ENCODE peak calls at places on chromosomes 11 and 22, in seven cellular contexts. One of them, this sample, is unnamed.

GRCh38 chr22:50296658-50297490 is 10.6 kb downstream of the PLXNB2 start:
- DNase-seq in IMR-90: no peak
- DNase-seq in trophoblast cell: no peak
- DNase-seq in H1: no peak
- DNase-seq in neuronal stem cell: no peak
- DNase-seq in mesenchymal stem cell: no peak
- DNase-seq in H9: no peak
- DNase-seq in this sample: no peak

GRCh38 chr11:65445101-65445603 is 22.6 kb downstream of the NEAT1 start:
- DNase-seq in H9: no peak
- DNase-seq in IMR-90: peak; percentile 48
- DNase-seq in H1: no peak
- DNase-seq in neuronal stem cell: no peak
- DNase-seq in trophoblast cell: peak; percentile 56
- DNase-seq in mesenchymal stem cell: peak; percentile 85
- DNase-seq in this sample: no peak

GRCh38 chr22:33380789-33381530 is 322.8 kb upstream of the SYN3 start:
- DNase-seq in H9: no peak
- DNase-seq in mesenchymal stem cell: peak; percentile 94
- DNase-seq in neuronal stem cell: no peak
- DNase-seq in IMR-90: peak; percentile 95
- DNase-seq in trophoblast cell: peak; percentile 36
- DNase-seq in H1: no peak
- DNase-seq in this sample: peak; percentile 18

GRCh38 chr22:25282671-25283561 is 63.5 kb downstream of the CRYBB2 start:
- DNase-seq in IMR-90: no peak
- DNase-seq in H9: peak; percentile 78
- DNase-seq in H1: no peak
- DNase-seq in mesenchymal stem cell: no peak
- DNase-seq in neuronal stem cell: peak; percentile 18
- DNase-seq in trophoblast cell: no peak
- DNase-seq in this sample: peak; percentile 89

GRCh38 chr11:79794057-79794456 is 353.2 kb upstream of the TENM4 start:
- DNase-seq in H1: no peak
- DNase-seq in trophoblast cell: no peak
- DNase-seq in mesenchymal stem cell: no peak
- DNase-seq in H9: no peak
- DNase-seq in neuronal stem cell: no peak
- DNase-seq in IMR-90: no peak
- DNase-seq in this sample: peak; percentile 87

GRCh38 chr11:113773092-113773415 is 438 bp downstream of the ZW10 start:
- DNase-seq in neuronal stem cell: no peak
- DNase-seq in H1: no peak
- DNase-seq in mesenchymal stem cell: no peak
- DNase-seq in trophoblast cell: peak; percentile 38
- DNase-seq in H9: no peak
- DNase-seq in IMR-90: peak; percentile 25
- DNase-seq in this sample: peak; percentile 67

GRCh38 chr11:111479666-111480065 is 32.5 kb downstream of the BTG4 start:
- DNase-seq in IMR-90: no peak
- DNase-seq in neuronal stem cell: no peak
- DNase-seq in H1: no peak
- DNase-seq in H9: no peak
- DNase-seq in trophoblast cell: no peak
- DNase-seq in mesenchymal stem cell: no peak
- DNase-seq in this sample: no peak

GRCh38 chr11:18727499-18728236 is 1.7 kb upstream of the IGSF22 start:
- DNase-seq in IMR-90: peak; percentile 16
- DNase-seq in neuronal stem cell: peak; percentile 50
- DNase-seq in mesenchymal stem cell: peak; percentile 48
- DNase-seq in trophoblast cell: peak; percentile 62
- DNase-seq in H9: peak; percentile 80
- DNase-seq in H1: no peak
- DNase-seq in this sample: peak; percentile 83

GRCh38 chr11:113147249-113147648 is 167.1 kb upstream of the TTC12 start:
- DNase-seq in neuronal stem cell: peak; percentile 11
- DNase-seq in trophoblast cell: no peak
- DNase-seq in IMR-90: no peak
- DNase-seq in mesenchymal stem cell: no peak
- DNase-seq in H1: peak; percentile 5
- DNase-seq in H9: peak; percentile 46
- DNase-seq in this sample: peak; percentile 90

GRCh38 chr11:68806931-68807844 is 34.5 kb downstream of the CPT1A start:
- DNase-seq in mesenchymal stem cell: peak; percentile 69
- DNase-seq in IMR-90: peak; percentile 77
- DNase-seq in H9: no peak
- DNase-seq in trophoblast cell: peak; percentile 33
- DNase-seq in neuronal stem cell: no peak
- DNase-seq in H1: no peak
- DNase-seq in this sample: no peak

GRCh38 chr11:72709478-72710238 is 35.4 kb upstream of the PDE2A start:
- DNase-seq in mesenchymal stem cell: no peak
- DNase-seq in neuronal stem cell: no peak
- DNase-seq in H1: no peak
- DNase-seq in H9: no peak
- DNase-seq in IMR-90: no peak
- DNase-seq in trophoblast cell: no peak
- DNase-seq in this sample: no peak

GRCh38 chr22:19853879-19854777 is 546 bp downstream of the GNB1L start:
- DNase-seq in trophoblast cell: no peak
- DNase-seq in IMR-90: no peak
- DNase-seq in mesenchymal stem cell: no peak
- DNase-seq in H9: no peak
- DNase-seq in neuronal stem cell: no peak
- DNase-seq in H1: no peak
- DNase-seq in this sample: peak; percentile 34

GRCh38 chr11:22337571-22338464 is at the start of gene SLC17A6:
- DNase-seq in mesenchymal stem cell: peak; percentile 26
- DNase-seq in H9: peak; percentile 52
- DNase-seq in IMR-90: peak; percentile 8
- DNase-seq in neuronal stem cell: peak; percentile 83
- DNase-seq in H1: no peak
- DNase-seq in trophoblast cell: peak; percentile 53
- DNase-seq in this sample: peak; percentile 72

GRCh38 chr11:11568651-11569229 is 53.1 kb downstream of the GALNT18 start:
- DNase-seq in IMR-90: peak; percentile 2
- DNase-seq in mesenchymal stem cell: peak; percentile 6
- DNase-seq in trophoblast cell: no peak
- DNase-seq in H1: no peak
- DNase-seq in H9: no peak
- DNase-seq in neuronal stem cell: no peak
- DNase-seq in this sample: no peak

DNA sequence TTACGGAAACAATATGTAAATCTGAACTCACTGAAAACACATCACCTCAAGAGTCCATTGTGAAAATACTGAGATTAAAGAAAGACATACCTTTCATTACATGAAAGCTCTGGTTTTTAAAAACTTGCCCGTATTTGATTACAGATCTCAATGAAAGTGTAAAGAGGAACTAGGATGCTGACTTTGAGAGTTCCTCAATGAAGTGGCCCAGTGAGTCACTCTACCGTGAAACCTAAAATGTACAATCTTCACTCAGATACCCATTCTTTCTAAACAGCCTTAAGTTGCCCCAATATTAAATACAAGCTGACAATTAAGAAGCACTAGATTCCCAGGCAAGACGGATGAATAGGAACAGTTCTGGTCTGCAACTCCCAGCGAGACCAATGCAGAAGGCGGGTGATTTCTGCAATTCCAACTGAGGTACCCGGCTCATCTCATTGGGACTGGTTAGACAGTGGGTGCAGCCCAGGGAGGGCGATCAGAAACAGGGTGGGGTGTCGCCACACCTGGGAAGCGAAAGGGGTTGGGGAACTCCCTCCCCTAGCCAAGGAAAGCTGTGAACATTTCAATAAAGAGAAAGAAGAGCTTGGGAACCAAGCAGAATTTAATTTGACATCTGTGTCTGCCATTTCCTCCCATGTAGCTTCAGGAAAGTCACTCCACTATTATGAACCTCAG is 33.8 kb upstream of the OR9G4 start:
- DNase-seq in trophoblast cell: no peak
- DNase-seq in H9: no peak
- DNase-seq in IMR-90: no peak
- DNase-seq in H1: no peak
- DNase-seq in mesenchymal stem cell: no peak
- DNase-seq in neuronal stem cell: no peak
- DNase-seq in this sample: no peak
- H2BK5ac ChIP-seq in trophoblast cell: no peak overlapping the region
- H2BK5ac ChIP-seq in H9: no peak overlapping the region
- H2BK5ac ChIP-seq in IMR-90: no peak overlapping the region
- H2BK5ac ChIP-seq in H1: no peak overlapping the region
- H2BK5ac ChIP-seq in mesenchymal stem cell: no peak overlapping the region
- H2BK5ac ChIP-seq in neuronal stem cell: no peak overlapping the region
- H2BK5ac ChIP-seq in this sample: no peak overlapping the region

GRCh38 chr11:20060647-20061205 is 99.5 kb downstream of the DBX1 start:
- DNase-seq in mesenchymal stem cell: no peak
- DNase-seq in H1: no peak
- DNase-seq in H9: no peak
- DNase-seq in IMR-90: no peak
- DNase-seq in trophoblast cell: no peak
- DNase-seq in neuronal stem cell: no peak
- DNase-seq in this sample: no peak

GRCh38 chr11:20059587-20060021 is 100.7 kb downstream of the DBX1 start:
- DNase-seq in mesenchymal stem cell: no peak
- DNase-seq in H9: no peak
- DNase-seq in IMR-90: no peak
- DNase-seq in trophoblast cell: peak; percentile 86
- DNase-seq in H1: no peak
- DNase-seq in neuronal stem cell: no peak
- DNase-seq in this sample: no peak

GRCh38 chr11:20058749-20059458 is 101.4 kb downstream of the DBX1 start:
- DNase-seq in H9: no peak
- DNase-seq in mesenchymal stem cell: no peak
- DNase-seq in IMR-90: peak; percentile 31
- DNase-seq in trophoblast cell: peak; percentile 91
- DNase-seq in neuronal stem cell: no peak
- DNase-seq in H1: no peak
- DNase-seq in this sample: no peak

GRCh38 chr11:20060180-20060579 is 100.1 kb downstream of the DBX1 start:
- DNase-seq in mesenchymal stem cell: no peak
- DNase-seq in trophoblast cell: no peak
- DNase-seq in H9: no peak
- DNase-seq in neuronal stem cell: no peak
- DNase-seq in H1: no peak
- DNase-seq in IMR-90: no peak
- DNase-seq in this sample: no peak

DNA sequence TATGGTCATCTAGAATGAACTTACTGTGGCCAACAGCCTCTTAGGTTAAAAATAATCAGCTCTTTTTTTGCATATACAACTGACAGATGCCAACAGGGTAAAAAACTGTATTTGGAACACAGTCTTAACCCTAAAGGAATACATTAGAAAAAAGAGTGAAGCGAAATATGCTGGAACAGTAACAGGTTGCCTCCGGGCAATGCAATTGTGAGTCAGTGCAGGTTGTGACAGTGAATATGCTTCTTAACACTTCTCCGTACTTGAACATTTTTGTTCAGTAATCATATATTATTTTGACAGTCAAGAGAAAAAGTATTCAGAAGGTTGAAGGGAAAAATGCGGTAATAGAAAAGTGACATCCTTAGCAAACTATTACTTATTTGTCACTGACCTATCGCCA is 98.5 kb downstream of the DBX1 start:
- DNase-seq in H1: no peak
- DNase-seq in neuronal stem cell: no peak
- DNase-seq in mesenchymal stem cell: no peak
- DNase-seq in trophoblast cell: peak; percentile 76
- DNase-seq in IMR-90: no peak
- DNase-seq in H9: no peak
- DNase-seq in this sample: no peak
- H3K18ac ChIP-seq in H1: no peak overlapping the region
- H3K18ac ChIP-seq in neuronal stem cell: no peak overlapping the region
- H3K18ac ChIP-seq in mesenchymal stem cell: no peak overlapping the region
- H3K18ac ChIP-seq in trophoblast cell: no peak overlapping the region
- H3K18ac ChIP-seq in IMR-90: no peak overlapping the region
- H3K18ac ChIP-seq in H9: no peak overlapping the region
- H3K18ac ChIP-seq in this sample: no peak overlapping the region

GRCh38 chr11:43034341-43034740 is 277.5 kb upstream of the API5 start:
- DNase-seq in H1: no peak
- DNase-seq in trophoblast cell: no peak
- DNase-seq in neuronal stem cell: no peak
- DNase-seq in H9: no peak
- DNase-seq in IMR-90: no peak
- DNase-seq in mesenchymal stem cell: no peak
- DNase-seq in this sample: no peak

DNA sequence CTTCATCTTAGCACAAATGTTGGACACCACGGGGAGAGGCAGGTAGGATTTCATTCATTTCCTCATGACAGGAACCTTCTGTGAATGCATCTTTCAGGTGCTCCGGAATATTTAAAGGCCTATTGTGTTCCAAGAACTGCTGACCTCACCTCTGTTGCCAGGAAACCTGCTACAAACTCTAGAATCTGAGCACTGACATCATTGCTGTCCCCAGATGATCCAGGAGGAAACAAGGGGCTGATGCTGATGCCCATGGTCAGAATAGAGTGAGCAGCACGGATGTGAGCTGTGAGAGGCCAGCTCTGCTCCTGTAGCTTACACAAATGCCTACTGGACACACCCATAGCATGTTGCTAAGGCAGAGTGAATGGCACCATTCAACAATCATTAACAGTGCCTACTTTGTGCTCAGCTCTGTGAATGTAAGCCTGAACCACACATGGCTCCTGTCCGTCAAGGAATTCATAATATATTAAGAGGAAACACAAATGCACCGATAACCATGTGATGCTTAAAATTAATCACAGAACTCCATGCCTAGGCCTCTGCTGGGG is 276.7 kb upstream of the API5 start:
- DNase-seq in H9: no peak
- DNase-seq in trophoblast cell: no peak
- DNase-seq in neuronal stem cell: no peak
- DNase-seq in H1: no peak
- DNase-seq in IMR-90: no peak
- DNase-seq in mesenchymal stem cell: no peak
- DNase-seq in this sample: peak; percentile 65
- H2BK5ac ChIP-seq in H9: no peak overlapping the region
- H2BK5ac ChIP-seq in trophoblast cell: no peak overlapping the region
- H2BK5ac ChIP-seq in neuronal stem cell: no peak overlapping the region
- H2BK5ac ChIP-seq in H1: no peak overlapping the region
- H2BK5ac ChIP-seq in IMR-90: no peak overlapping the region
- H2BK5ac ChIP-seq in mesenchymal stem cell: no peak overlapping the region
- H2BK5ac ChIP-seq in this sample: no peak overlapping the region

GRCh38 chr22:28222066-28222465 is 303.0 kb upstream of the PITPNB start:
- DNase-seq in trophoblast cell: no peak
- DNase-seq in H9: no peak
- DNase-seq in H1: no peak
- DNase-seq in IMR-90: peak; percentile 41
- DNase-seq in neuronal stem cell: no peak
- DNase-seq in mesenchymal stem cell: no peak
- DNase-seq in this sample: no peak

GRCh38 chr22:28217277-28217676 is 298.2 kb upstream of the PITPNB start:
- DNase-seq in IMR-90: no peak
- DNase-seq in H1: no peak
- DNase-seq in mesenchymal stem cell: no peak
- DNase-seq in neuronal stem cell: no peak
- DNase-seq in trophoblast cell: no peak
- DNase-seq in H9: no peak
- DNase-seq in this sample: no peak

GRCh38 chr22:28222571-28222970 is 303.5 kb upstream of the PITPNB start:
- DNase-seq in neuronal stem cell: no peak
- DNase-seq in mesenchymal stem cell: no peak
- DNase-seq in H9: no peak
- DNase-seq in H1: no peak
- DNase-seq in trophoblast cell: no peak
- DNase-seq in IMR-90: no peak
- DNase-seq in this sample: no peak

GRCh38 chr22:28220626-28221363 is 301.7 kb upstream of the PITPNB start:
- DNase-seq in H1: no peak
- DNase-seq in H9: no peak
- DNase-seq in trophoblast cell: no peak
- DNase-seq in IMR-90: no peak
- DNase-seq in neuronal stem cell: no peak
- DNase-seq in mesenchymal stem cell: no peak
- DNase-seq in this sample: no peak

GRCh38 chr22:28222976-28223375 is 303.9 kb upstream of the PITPNB start:
- DNase-seq in H1: no peak
- DNase-seq in neuronal stem cell: no peak
- DNase-seq in H9: no peak
- DNase-seq in IMR-90: peak; percentile 64
- DNase-seq in trophoblast cell: no peak
- DNase-seq in mesenchymal stem cell: peak; percentile 32
- DNase-seq in this sample: no peak
- H3K18ac ChIP-seq in H1: no peak overlapping the region
- H3K18ac ChIP-seq in neuronal stem cell: no peak overlapping the region
- H3K18ac ChIP-seq in H9: no peak overlapping the region
- H3K18ac ChIP-seq in IMR-90: no peak overlapping the region
- H3K18ac ChIP-seq in trophoblast cell: no peak overlapping the region
- H3K18ac ChIP-seq in mesenchymal stem cell: no peak overlapping the region
- H3K18ac ChIP-seq in this sample: no peak overlapping the region